ENCODE peak calls at places on chromosomes 16 and 17, in ten cellular contexts. W, L, Z, U, Y, P, X, F, T and G are unnamed samples.

GRCh38 chr17:43018008-43018853 is 4.0 kb downstream of the VAT1 start:
- DNase-seq in Y (no peak), Z (peak), T (no peak), F (no peak), L (no peak), W (no peak), P (no peak), X (no peak), U (peak), G (no peak)

GRCh38 chr16:4869147-4869790 is 22.0 kb downstream of the UBN1 start:
- DNase-seq in Y (peak), Z (no peak), T (no peak), L (no peak), P (no peak), X (no peak), W (no peak), F (no peak), U (no peak), G (no peak)

GRCh38 chr17:49699967-49700575 is 7.7 kb downstream of the SLC35B1 start:
- DNase-seq in T (no peak), X (no peak), Y (peak), U (no peak), Z (no peak), F (no peak), L (no peak), W (no peak), P (no peak), G (no peak)

GRCh38 chr17:66834919-66835454 is at the start of gene CACNG5:
- DNase-seq in W (no peak), L (no peak), X (no peak), P (no peak), Z (no peak), F (no peak), T (no peak), U (peak), Y (no peak), G (peak)

GRCh38 chr17:30332057-30332542 is 1.8 kb downstream of the TMIGD1 start:
- DNase-seq in T (peak), X (peak), P (no peak), L (peak), U (peak), W (no peak), Y (no peak), Z (peak), F (peak), G (no peak)

GRCh38 chr16:70740919-70741778 is 55.3 kb upstream of the MTSS2 start:
- DNase-seq in L (peak), W (peak), X (peak), T (no peak), P (peak), Y (no peak), U (no peak), Z (no peak), F (peak), G (no peak)

GRCh38 chr17:80319999-80320344 is 59.3 kb downstream of the RNF213 start:
- DNase-seq in Y (no peak), F (no peak), X (no peak), P (no peak), Z (no peak), U (no peak), L (no peak), W (no peak), T (no peak), G (peak)

GRCh38 chr16:74622005-74622404 is 15.1 kb upstream of the GLG1 start:
- DNase-seq in T (no peak), Y (no peak), P (no peak), W (no peak), Z (no peak), X (no peak), L (no peak), F (no peak), U (no peak), G (no peak)

GRCh38 chr17:29514792-29515191 is 52.0 kb downstream of the ABHD15 start:
- DNase-seq in P (peak), X (no peak), F (no peak), T (no peak), W (no peak), Y (no peak), L (peak), U (no peak), Z (no peak), G (no peak)

GRCh38 chr16:65480276-65480675 is 358.4 kb upstream of the CDH11 start:
- DNase-seq in Y (no peak), U (no peak), F (no peak), W (no peak), T (no peak), Z (no peak), X (no peak), P (no peak), L (no peak), G (no peak)

GRCh38 chr17:35046740-35047283 is 16.7 kb downstream of the RFFL start:
- DNase-seq in Y (peak), W (no peak), F (no peak), U (peak), T (peak), P (no peak), L (peak), X (peak), Z (peak), G (peak)

GRCh38 chr16:55499951-55500350 is 8.9 kb upstream of the LPCAT2 start:
- DNase-seq in X (no peak), P (peak), W (peak), L (peak), U (no peak), T (peak), F (peak), Z (no peak), Y (no peak), G (peak)

GRCh38 chr17:2716649-2717048 is 5.1 kb upstream of the CLUH start:
- DNase-seq in T (no peak), P (no peak), U (no peak), L (no peak), W (no peak), X (no peak), Y (no peak), Z (no peak), F (no peak), G (peak)

GRCh38 chr17:79707931-79708891 is 22.5 kb upstream of the ENPP7 start:
- DNase-seq in U (peak), L (peak), T (peak), F (peak), X (peak), Y (peak), Z (no peak), W (peak), P (no peak), G (peak)

GRCh38 chr16:337437-337836 is 15.1 kb downstream of the AXIN1 start:
- DNase-seq in W (no peak), Y (peak), L (no peak), P (no peak), Z (no peak), T (no peak), U (no peak), F (no peak), X (no peak), G (no peak)

GRCh38 chr16:4787627-4788482 is at the start of gene SEPTIN12:
- DNase-seq in L (no peak), W (no peak), T (no peak), X (no peak), P (no peak), Y (no peak), U (no peak), F (no peak), Z (no peak), G (no peak)

GRCh38 chr16:17691621-17692231 is 221.0 kb upstream of the XYLT1 start:
- DNase-seq in X (no peak), P (no peak), W (no peak), Z (no peak), F (no peak), Y (no peak), T (no peak), L (no peak), U (no peak), G (no peak)

GRCh38 chr17:1147664-1148063 is 32.1 kb downstream of the ABR start:
- DNase-seq in W (peak), Z (no peak), X (no peak), U (no peak), P (no peak), T (no peak), L (peak), F (peak), Y (peak), G (peak)

GRCh38 chr17:4101127-4101798 is 41.6 kb downstream of the ZZEF1 start:
- DNase-seq in Z (no peak), P (no peak), U (peak), Y (no peak), W (no peak), T (no peak), L (no peak), F (no peak), X (no peak), G (peak)

GRCh38 chr16:23773339-23773738 is 18.5 kb downstream of the CHP2 start:
- DNase-seq in L (no peak), F (no peak), P (no peak), U (no peak), Y (no peak), Z (no peak), W (no peak), T (no peak), X (no peak), G (no peak)

GRCh38 chr17:28381141-28381825 is 9.8 kb downstream of the SARM1 start:
- DNase-seq in P (no peak), Z (no peak), T (peak), F (no peak), Y (no peak), U (peak), W (no peak), L (no peak), X (peak), G (no peak)

GRCh38 chr17:81681672-81682071 is 1.9 kb downstream of the ARL16 start:
- DNase-seq in L (no peak), U (no peak), X (no peak), W (no peak), T (no peak), Z (no peak), F (peak), Y (peak), P (no peak), G (no peak)

GRCh38 chr17:15255713-15256454 is 9.2 kb downstream of the PMP22 start:
- DNase-seq in T (no peak), Y (no peak), W (peak), L (peak), X (no peak), P (no peak), F (no peak), U (no peak), Z (no peak), G (no peak)

GRCh38 chr16:81866820-81867440 is 87.8 kb downstream of the PLCG2 start:
- DNase-seq in F (no peak), L (no peak), Z (no peak), W (no peak), P (no peak), T (no peak), X (no peak), Y (no peak), U (no peak), G (no peak)

GRCh38 chr17:70037498-70037897 is 37.5 kb upstream of the KCNJ16 start:
- DNase-seq in T (no peak), Y (no peak), F (no peak), X (no peak), L (no peak), Z (no peak), P (no peak), U (no peak), W (no peak), G (no peak)

GRCh38 chr17:14749269-14749668 is 448.4 kb downstream of the HS3ST3B1 start:
- DNase-seq in T (no peak), Z (no peak), U (no peak), Y (no peak), X (no peak), L (no peak), F (no peak), P (no peak), W (no peak), G (no peak)

GRCh38 chr16:85347213-85347591 is 234.9 kb upstream of the CIBAR2 start:
- DNase-seq in Z (no peak), U (no peak), T (no peak), F (no peak), Y (peak), W (no peak), P (no peak), X (peak), L (no peak), G (peak)

GRCh38 chr16:11734025-11734652 is 8.5 kb downstream of the TXNDC11 start:
- DNase-seq in P (no peak), Z (no peak), F (no peak), L (no peak), W (no peak), Y (peak), X (no peak), T (no peak), U (peak), G (no peak)

GRCh38 chr17:57486978-57487377 is 230.7 kb downstream of the MSI2 start:
- DNase-seq in U (no peak), P (no peak), X (no peak), W (no peak), F (no peak), Y (no peak), Z (no peak), L (no peak), T (no peak), G (no peak)

GRCh38 chr17:40813804-40814203 is 8.6 kb downstream of the KRT10 start:
- DNase-seq in L (no peak), W (peak), X (no peak), T (no peak), U (no peak), F (peak), Y (no peak), P (no peak), Z (no peak), G (no peak)

GRCh38 chr17:6488008-6488539 is 43.8 kb downstream of the PIMREG start:
- DNase-seq in W (no peak), Z (no peak), X (no peak), Y (no peak), L (no peak), P (no peak), U (no peak), F (no peak), T (no peak), G (no peak)

GRCh38 chr17:81429353-81429774 is 34.1 kb downstream of the BAHCC1 start:
- DNase-seq in T (peak), U (no peak), Y (peak), P (peak), L (peak), Z (no peak), W (peak), X (no peak), F (peak), G (no peak)

GRCh38 chr17:66359351-66359750 is 56.9 kb downstream of the PRKCA start:
- DNase-seq in X (no peak), Z (no peak), L (no peak), P (no peak), U (no peak), F (no peak), T (no peak), Y (no peak), W (no peak), G (no peak)

GRCh38 chr17:68365469-68365868 is 74.2 kb downstream of the ARSG start:
- DNase-seq in T (no peak), X (no peak), W (no peak), Y (no peak), U (no peak), P (no peak), F (no peak), L (no peak), Z (no peak), G (no peak)

GRCh38 chr16:608019-608418 is 18.2 kb downstream of the RAB40C start:
- DNase-seq in W (no peak), T (peak), L (no peak), U (no peak), F (no peak), P (no peak), Z (no peak), X (peak), Y (no peak), G (no peak)

GRCh38 chr16:89722392-89723278 is 1.3 kb downstream of the ZNF276 start:
- DNase-seq in T (peak), U (peak), Z (peak), W (peak), P (no peak), L (peak), X (peak), F (no peak), Y (peak), G (no peak)

GRCh38 chr16:2038359-2039285 is 9.0 kb downstream of the NTHL1 start:
- DNase-seq in P (no peak), T (no peak), F (no peak), W (no peak), L (no peak), Z (no peak), U (no peak), X (no peak), Y (no peak), G (no peak)